ENCODE peak calls at places on chromosome 7, in seven cellular contexts. One of them, this sample, is unnamed.

GRCh38 chr7:126460664-126461063 is 792.1 kb downstream of the GRM8 start:
- DNase-seq in mammary epithelial cell: no peak
- DNase-seq in progenitor cell of endocrine pancreas: no peak
- DNase-seq in fibroblast of villous mesenchyme: no peak
- DNase-seq in psoas muscle: no peak
- DNase-seq in fibroblast of pulmonary artery: no peak
- DNase-seq in astrocyte of the spinal cord: no peak
- DNase-seq in this sample: no peak

GRCh38 chr7:47601881-47602249 is 20.0 kb upstream of the TNS3 start:
- DNase-seq in mammary epithelial cell: no peak
- DNase-seq in progenitor cell of endocrine pancreas: no peak
- DNase-seq in fibroblast of villous mesenchyme: no peak
- DNase-seq in psoas muscle: no peak
- DNase-seq in fibroblast of pulmonary artery: no peak
- DNase-seq in astrocyte of the spinal cord: no peak
- DNase-seq in this sample: no peak

GRCh38 chr7:12768948-12769347 is 81.5 kb downstream of the ARL4A start:
- DNase-seq in mammary epithelial cell: no peak
- DNase-seq in progenitor cell of endocrine pancreas: no peak
- DNase-seq in fibroblast of villous mesenchyme: no peak
- DNase-seq in psoas muscle: no peak
- DNase-seq in fibroblast of pulmonary artery: no peak
- DNase-seq in astrocyte of the spinal cord: no peak
- DNase-seq in this sample: no peak

GRCh38 chr7:156640949-156641485 is 443 bp downstream of the RNF32 start:
- DNase-seq in mammary epithelial cell: peak
- DNase-seq in progenitor cell of endocrine pancreas: no peak
- DNase-seq in fibroblast of villous mesenchyme: peak
- DNase-seq in psoas muscle: peak
- DNase-seq in fibroblast of pulmonary artery: peak
- DNase-seq in astrocyte of the spinal cord: peak
- DNase-seq in this sample: no peak

GRCh38 chr7:157926521-157927167 is 589.8 kb downstream of the DNAJB6 start:
- DNase-seq in mammary epithelial cell: no peak
- DNase-seq in progenitor cell of endocrine pancreas: no peak
- DNase-seq in fibroblast of villous mesenchyme: no peak
- DNase-seq in psoas muscle: no peak
- DNase-seq in fibroblast of pulmonary artery: no peak
- DNase-seq in astrocyte of the spinal cord: no peak
- DNase-seq in this sample: no peak

GRCh38 chr7:27900006-27900405 is 160.0 kb downstream of the TAX1BP1 start:
- DNase-seq in mammary epithelial cell: no peak
- DNase-seq in progenitor cell of endocrine pancreas: no peak
- DNase-seq in fibroblast of villous mesenchyme: no peak
- DNase-seq in psoas muscle: no peak
- DNase-seq in fibroblast of pulmonary artery: no peak
- DNase-seq in astrocyte of the spinal cord: no peak
- DNase-seq in this sample: no peak

GRCh38 chr7:144629011-144629410 is 206.8 kb downstream of the TPK1 start:
- DNase-seq in mammary epithelial cell: no peak
- DNase-seq in progenitor cell of endocrine pancreas: no peak
- DNase-seq in fibroblast of villous mesenchyme: no peak
- DNase-seq in psoas muscle: no peak
- DNase-seq in fibroblast of pulmonary artery: no peak
- DNase-seq in astrocyte of the spinal cord: no peak
- DNase-seq in this sample: no peak

GRCh38 chr7:121273467-121274167 is 55.2 kb upstream of the WNT16 start:
- DNase-seq in mammary epithelial cell: no peak
- DNase-seq in progenitor cell of endocrine pancreas: no peak
- DNase-seq in fibroblast of villous mesenchyme: no peak
- DNase-seq in psoas muscle: no peak
- DNase-seq in fibroblast of pulmonary artery: no peak
- DNase-seq in astrocyte of the spinal cord: peak
- DNase-seq in this sample: no peak

GRCh38 chr7:47148541-47149207 is 433.2 kb downstream of the TNS3 start:
- DNase-seq in mammary epithelial cell: no peak
- DNase-seq in progenitor cell of endocrine pancreas: no peak
- DNase-seq in fibroblast of villous mesenchyme: peak
- DNase-seq in psoas muscle: no peak
- DNase-seq in fibroblast of pulmonary artery: no peak
- DNase-seq in astrocyte of the spinal cord: no peak
- DNase-seq in this sample: no peak

GRCh38 chr7:154698726-154699291 is 304.1 kb downstream of the PAXIP1 start:
- DNase-seq in mammary epithelial cell: no peak
- DNase-seq in progenitor cell of endocrine pancreas: no peak
- DNase-seq in fibroblast of villous mesenchyme: no peak
- DNase-seq in psoas muscle: no peak
- DNase-seq in fibroblast of pulmonary artery: no peak
- DNase-seq in astrocyte of the spinal cord: no peak
- DNase-seq in this sample: no peak

GRCh38 chr7:151566897-151567320 is 47.2 kb upstream of the RHEB start:
- DNase-seq in mammary epithelial cell: peak
- DNase-seq in progenitor cell of endocrine pancreas: no peak
- DNase-seq in fibroblast of villous mesenchyme: peak
- DNase-seq in psoas muscle: no peak
- DNase-seq in fibroblast of pulmonary artery: peak
- DNase-seq in astrocyte of the spinal cord: no peak
- DNase-seq in this sample: no peak

GRCh38 chr7:151568951-151569652 is 49.4 kb upstream of the RHEB start:
- DNase-seq in mammary epithelial cell: no peak
- DNase-seq in progenitor cell of endocrine pancreas: no peak
- DNase-seq in fibroblast of villous mesenchyme: no peak
- DNase-seq in psoas muscle: no peak
- DNase-seq in fibroblast of pulmonary artery: no peak
- DNase-seq in astrocyte of the spinal cord: no peak
- DNase-seq in this sample: no peak

GRCh38 chr7:151560243-151560642 is 40.5 kb upstream of the RHEB start:
- DNase-seq in mammary epithelial cell: no peak
- DNase-seq in progenitor cell of endocrine pancreas: no peak
- DNase-seq in fibroblast of villous mesenchyme: no peak
- DNase-seq in psoas muscle: no peak
- DNase-seq in fibroblast of pulmonary artery: no peak
- DNase-seq in astrocyte of the spinal cord: no peak
- DNase-seq in this sample: no peak

GRCh38 chr7:151570366-151570915 is 50.7 kb upstream of the RHEB start:
- DNase-seq in mammary epithelial cell: no peak
- DNase-seq in progenitor cell of endocrine pancreas: no peak
- DNase-seq in fibroblast of villous mesenchyme: peak
- DNase-seq in psoas muscle: no peak
- DNase-seq in fibroblast of pulmonary artery: peak
- DNase-seq in astrocyte of the spinal cord: peak
- DNase-seq in this sample: no peak

GRCh38 chr7:151565541-151565940 is 45.8 kb upstream of the RHEB start:
- DNase-seq in mammary epithelial cell: no peak
- DNase-seq in progenitor cell of endocrine pancreas: no peak
- DNase-seq in fibroblast of villous mesenchyme: peak
- DNase-seq in psoas muscle: no peak
- DNase-seq in fibroblast of pulmonary artery: peak
- DNase-seq in astrocyte of the spinal cord: no peak
- DNase-seq in this sample: no peak
- TF ChIP-seq CTCF in mammary epithelial cell: no peak
- TF ChIP-seq CTCF in progenitor cell of endocrine pancreas: no peak
- TF ChIP-seq CTCF in fibroblast of villous mesenchyme: no peak
- TF ChIP-seq CTCF in psoas muscle: no peak
- TF ChIP-seq CTCF in fibroblast of pulmonary artery: no peak
- TF ChIP-seq CTCF in astrocyte of the spinal cord: no peak
- TF ChIP-seq CTCF in this sample: no peak

DNA sequence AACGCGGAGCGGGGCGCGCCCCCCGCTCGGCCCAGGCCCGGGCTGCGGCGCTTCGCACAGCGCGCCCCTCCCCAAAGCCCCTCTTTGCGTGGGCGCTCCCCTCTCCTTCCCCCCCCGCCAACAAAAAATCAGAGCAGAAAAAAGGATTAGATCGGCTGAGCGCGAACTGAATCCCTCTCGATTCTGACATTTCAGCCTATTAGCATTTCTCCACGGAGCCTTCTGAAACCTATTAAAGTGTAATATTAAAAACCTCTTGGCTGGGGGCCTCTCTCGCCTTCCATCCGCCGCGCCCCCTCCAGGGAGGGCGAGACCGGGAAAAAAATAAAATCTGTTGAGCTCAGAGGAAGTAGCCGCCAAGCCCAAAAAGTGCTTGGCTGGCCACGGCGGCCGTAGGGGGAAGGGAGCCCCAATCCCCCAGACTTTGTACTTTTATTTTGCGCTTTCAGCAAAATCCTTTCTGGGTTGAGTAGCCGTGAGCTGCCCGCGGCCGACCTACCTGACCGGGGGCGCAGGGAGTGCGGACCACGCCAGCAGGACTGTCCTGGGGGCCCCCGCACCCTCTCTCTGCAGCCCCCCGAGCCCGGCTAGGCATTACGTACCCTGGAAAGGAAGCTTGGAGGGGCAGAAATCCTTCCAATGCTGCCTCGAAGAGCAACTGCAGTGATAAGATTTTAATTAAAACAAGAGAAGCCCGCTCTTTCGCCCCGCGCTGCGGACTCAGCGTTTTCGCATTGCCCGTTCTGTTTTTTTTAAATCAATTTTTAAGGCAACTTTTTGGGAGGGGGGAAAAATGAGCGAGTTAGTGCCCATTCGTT is 1.3 kb upstream of the TNRC18 start:
- DNase-seq in mammary epithelial cell: peak
- DNase-seq in progenitor cell of endocrine pancreas: no peak
- DNase-seq in fibroblast of villous mesenchyme: peak
- DNase-seq in psoas muscle: peak
- DNase-seq in fibroblast of pulmonary artery: no peak
- DNase-seq in astrocyte of the spinal cord: peak
- DNase-seq in this sample: no peak
- TF ChIP-seq CTCF in mammary epithelial cell: no peak
- TF ChIP-seq CTCF in progenitor cell of endocrine pancreas: no peak
- TF ChIP-seq CTCF in fibroblast of villous mesenchyme: no peak
- TF ChIP-seq CTCF in psoas muscle: no peak
- TF ChIP-seq CTCF in fibroblast of pulmonary artery: no peak
- TF ChIP-seq CTCF in astrocyte of the spinal cord: no peak
- TF ChIP-seq CTCF in this sample: no peak

GRCh38 chr7:68125173-68125572 is 1128.5 kb downstream of the TYW1 start:
- DNase-seq in mammary epithelial cell: no peak
- DNase-seq in progenitor cell of endocrine pancreas: no peak
- DNase-seq in fibroblast of villous mesenchyme: no peak
- DNase-seq in psoas muscle: no peak
- DNase-seq in fibroblast of pulmonary artery: no peak
- DNase-seq in astrocyte of the spinal cord: no peak
- DNase-seq in this sample: no peak
- TF ChIP-seq CTCF in mammary epithelial cell: no peak
- TF ChIP-seq CTCF in progenitor cell of endocrine pancreas: no peak
- TF ChIP-seq CTCF in fibroblast of villous mesenchyme: no peak
- TF ChIP-seq CTCF in psoas muscle: no peak
- TF ChIP-seq CTCF in fibroblast of pulmonary artery: no peak
- TF ChIP-seq CTCF in astrocyte of the spinal cord: no peak
- TF ChIP-seq CTCF in this sample: no peak

GRCh38 chr7:18167815-18168214 is 140.2 kb upstream of the PRPS1L1 start:
- DNase-seq in mammary epithelial cell: no peak
- DNase-seq in progenitor cell of endocrine pancreas: no peak
- DNase-seq in fibroblast of villous mesenchyme: no peak
- DNase-seq in psoas muscle: no peak
- DNase-seq in fibroblast of pulmonary artery: peak
- DNase-seq in astrocyte of the spinal cord: no peak
- DNase-seq in this sample: no peak
- TF ChIP-seq CTCF in mammary epithelial cell: no peak
- TF ChIP-seq CTCF in progenitor cell of endocrine pancreas: no peak
- TF ChIP-seq CTCF in fibroblast of villous mesenchyme: no peak
- TF ChIP-seq CTCF in psoas muscle: no peak
- TF ChIP-seq CTCF in fibroblast of pulmonary artery: no peak
- TF ChIP-seq CTCF in astrocyte of the spinal cord: no peak
- TF ChIP-seq CTCF in this sample: no peak

DNA sequence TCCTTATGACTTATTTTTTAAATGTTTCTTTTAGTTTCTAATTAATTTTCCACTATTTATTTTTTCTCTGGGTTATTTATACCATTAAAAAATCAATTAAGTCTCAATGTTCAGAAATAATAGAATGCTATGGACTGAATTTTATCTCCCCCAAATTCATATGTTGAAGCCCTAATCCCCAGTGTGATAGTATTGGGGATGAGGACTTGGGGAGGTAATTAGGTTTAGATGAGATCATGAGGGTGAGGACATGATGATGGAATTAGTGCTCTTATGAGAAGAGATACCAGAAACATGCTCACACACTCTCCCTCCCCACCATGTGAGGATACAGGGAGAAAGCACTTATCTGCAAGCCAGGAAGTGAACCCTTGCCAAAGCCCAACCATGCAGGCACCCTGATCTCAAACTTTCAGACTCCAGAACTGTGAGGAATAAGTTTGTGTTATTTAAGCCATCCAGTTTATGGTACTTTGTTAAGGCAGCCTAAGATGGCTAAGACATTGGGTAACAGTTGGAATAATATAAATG is 202.6 kb downstream of the MDFIC start:
- DNase-seq in mammary epithelial cell: no peak
- DNase-seq in progenitor cell of endocrine pancreas: no peak
- DNase-seq in fibroblast of villous mesenchyme: no peak
- DNase-seq in psoas muscle: no peak
- DNase-seq in fibroblast of pulmonary artery: peak
- DNase-seq in astrocyte of the spinal cord: no peak
- DNase-seq in this sample: no peak
- TF ChIP-seq CTCF in mammary epithelial cell: no peak
- TF ChIP-seq CTCF in progenitor cell of endocrine pancreas: no peak
- TF ChIP-seq CTCF in fibroblast of villous mesenchyme: no peak
- TF ChIP-seq CTCF in psoas muscle: no peak
- TF ChIP-seq CTCF in fibroblast of pulmonary artery: no peak
- TF ChIP-seq CTCF in astrocyte of the spinal cord: no peak
- TF ChIP-seq CTCF in this sample: no peak

DNA sequence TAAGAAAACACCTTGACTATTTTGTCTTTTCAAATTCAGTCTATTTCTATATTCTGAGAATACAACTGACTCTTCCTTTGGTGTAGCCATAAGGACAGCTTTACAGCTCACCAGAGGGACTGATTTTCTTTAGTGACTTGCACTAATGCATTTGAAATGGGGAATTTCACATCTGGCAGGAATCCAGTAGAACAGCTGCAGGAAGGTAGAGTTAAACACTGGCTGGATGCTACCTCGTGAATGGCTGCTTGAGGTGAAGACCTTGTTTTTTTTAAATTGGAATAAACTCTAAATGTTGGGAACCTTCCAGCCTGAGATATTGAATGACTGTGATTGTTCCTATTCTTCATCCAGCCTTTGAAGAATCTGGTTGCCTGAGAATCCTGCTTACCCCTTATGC is 139.5 kb upstream of the STK17A start:
- DNase-seq in mammary epithelial cell: peak
- DNase-seq in progenitor cell of endocrine pancreas: no peak
- DNase-seq in fibroblast of villous mesenchyme: no peak
- DNase-seq in psoas muscle: no peak
- DNase-seq in fibroblast of pulmonary artery: peak
- DNase-seq in astrocyte of the spinal cord: peak
- DNase-seq in this sample: no peak
- TF ChIP-seq CTCF in mammary epithelial cell: no peak
- TF ChIP-seq CTCF in progenitor cell of endocrine pancreas: no peak
- TF ChIP-seq CTCF in fibroblast of villous mesenchyme: no peak
- TF ChIP-seq CTCF in psoas muscle: no peak
- TF ChIP-seq CTCF in fibroblast of pulmonary artery: no peak
- TF ChIP-seq CTCF in astrocyte of the spinal cord: no peak
- TF ChIP-seq CTCF in this sample: no peak